ENCODE peak calls at places on chromosomes 5 and 9, in five cellular contexts. One of them, this sample, is unnamed.

GRCh38 chr5:51732304-51732703 is 349.1 kb downstream of the ISL1 start:
- DNase-seq in T-helper 1 cell: no peak
- DNase-seq in stimulated activated CD8-positive, alpha-beta memory T cell treated with anti-CD3 and anti-CD28 coated beads, Interleukin-4, amount 100 ng/mL, for 4 hours: no peak
- DNase-seq in neural progenitor cell: no peak
- DNase-seq in T-helper 2 cell: no peak
- DNase-seq in this sample: no peak

GRCh38 chr9:97740848-97741821 is 44.0 kb upstream of the XPA start:
- DNase-seq in T-helper 1 cell: peak
- DNase-seq in T-helper 2 cell: peak
- DNase-seq in stimulated activated CD8-positive, alpha-beta memory T cell treated with anti-CD3 and anti-CD28 coated beads, Interleukin-4, amount 100 ng/mL, for 4 hours: no peak
- DNase-seq in neural progenitor cell: peak
- DNase-seq in this sample: peak

GRCh38 chr5:139806726-139807646 is 11.4 kb downstream of the PSD2 start:
- DNase-seq in neural progenitor cell: no peak
- DNase-seq in T-helper 2 cell: no peak
- DNase-seq in T-helper 1 cell: no peak
- DNase-seq in stimulated activated CD8-positive, alpha-beta memory T cell treated with anti-CD3 and anti-CD28 coated beads, Interleukin-4, amount 100 ng/mL, for 4 hours: no peak
- DNase-seq in this sample: no peak

GRCh38 chr5:153654444-153654843 is 164.0 kb downstream of the GRIA1 start:
- DNase-seq in T-helper 1 cell: no peak
- DNase-seq in stimulated activated CD8-positive, alpha-beta memory T cell treated with anti-CD3 and anti-CD28 coated beads, Interleukin-4, amount 100 ng/mL, for 4 hours: no peak
- DNase-seq in T-helper 2 cell: no peak
- DNase-seq in neural progenitor cell: no peak
- DNase-seq in this sample: no peak

GRCh38 chr9:89505795-89506385 is 8.0 kb upstream of the SEMA4D start:
- DNase-seq in T-helper 1 cell: no peak
- DNase-seq in neural progenitor cell: peak
- DNase-seq in stimulated activated CD8-positive, alpha-beta memory T cell treated with anti-CD3 and anti-CD28 coated beads, Interleukin-4, amount 100 ng/mL, for 4 hours: no peak
- DNase-seq in T-helper 2 cell: no peak
- DNase-seq in this sample: no peak

GRCh38 chr5:1526151-1526631 is 2.4 kb upstream of the LPCAT1 start:
- DNase-seq in stimulated activated CD8-positive, alpha-beta memory T cell treated with anti-CD3 and anti-CD28 coated beads, Interleukin-4, amount 100 ng/mL, for 4 hours: no peak
- DNase-seq in T-helper 1 cell: no peak
- DNase-seq in T-helper 2 cell: no peak
- DNase-seq in neural progenitor cell: no peak
- DNase-seq in this sample: no peak

GRCh38 chr9:26675055-26675454 is 217.5 kb downstream of the CAAP1 start:
- DNase-seq in stimulated activated CD8-positive, alpha-beta memory T cell treated with anti-CD3 and anti-CD28 coated beads, Interleukin-4, amount 100 ng/mL, for 4 hours: no peak
- DNase-seq in neural progenitor cell: no peak
- DNase-seq in T-helper 1 cell: no peak
- DNase-seq in T-helper 2 cell: no peak
- DNase-seq in this sample: peak

GRCh38 chr9:130539473-130540223 is 39.7 kb upstream of the FUBP3 start:
- DNase-seq in T-helper 1 cell: no peak
- DNase-seq in neural progenitor cell: no peak
- DNase-seq in stimulated activated CD8-positive, alpha-beta memory T cell treated with anti-CD3 and anti-CD28 coated beads, Interleukin-4, amount 100 ng/mL, for 4 hours: no peak
- DNase-seq in T-helper 2 cell: no peak
- DNase-seq in this sample: peak

GRCh38 chr5:96565843-96566242 is 96.3 kb upstream of the CAST start:
- DNase-seq in neural progenitor cell: peak
- DNase-seq in T-helper 1 cell: no peak
- DNase-seq in stimulated activated CD8-positive, alpha-beta memory T cell treated with anti-CD3 and anti-CD28 coated beads, Interleukin-4, amount 100 ng/mL, for 4 hours: no peak
- DNase-seq in T-helper 2 cell: no peak
- DNase-seq in this sample: peak

GRCh38 chr5:141762790-141763368 is 80.8 kb upstream of the ARAP3 start:
- DNase-seq in neural progenitor cell: no peak
- DNase-seq in T-helper 1 cell: no peak
- DNase-seq in stimulated activated CD8-positive, alpha-beta memory T cell treated with anti-CD3 and anti-CD28 coated beads, Interleukin-4, amount 100 ng/mL, for 4 hours: no peak
- DNase-seq in T-helper 2 cell: no peak
- DNase-seq in this sample: no peak

GRCh38 chr5:17398439-17398838 is 99.6 kb upstream of the TAF11L2 start:
- DNase-seq in T-helper 2 cell: no peak
- DNase-seq in neural progenitor cell: no peak
- DNase-seq in stimulated activated CD8-positive, alpha-beta memory T cell treated with anti-CD3 and anti-CD28 coated beads, Interleukin-4, amount 100 ng/mL, for 4 hours: no peak
- DNase-seq in T-helper 1 cell: no peak
- DNase-seq in this sample: peak

GRCh38 chr5:10328323-10328722 is 20.6 kb upstream of the CMBL start:
- DNase-seq in stimulated activated CD8-positive, alpha-beta memory T cell treated with anti-CD3 and anti-CD28 coated beads, Interleukin-4, amount 100 ng/mL, for 4 hours: no peak
- DNase-seq in T-helper 1 cell: no peak
- DNase-seq in T-helper 2 cell: no peak
- DNase-seq in neural progenitor cell: no peak
- DNase-seq in this sample: no peak

GRCh38 chr5:172492097-172492840 is 37.9 kb upstream of the SH3PXD2B start:
- DNase-seq in T-helper 1 cell: no peak
- DNase-seq in T-helper 2 cell: no peak
- DNase-seq in stimulated activated CD8-positive, alpha-beta memory T cell treated with anti-CD3 and anti-CD28 coated beads, Interleukin-4, amount 100 ng/mL, for 4 hours: no peak
- DNase-seq in neural progenitor cell: no peak
- DNase-seq in this sample: no peak

GRCh38 chr5:107376546-107377276 is 294.0 kb downstream of the EFNA5 start:
- DNase-seq in neural progenitor cell: no peak
- DNase-seq in T-helper 1 cell: no peak
- DNase-seq in stimulated activated CD8-positive, alpha-beta memory T cell treated with anti-CD3 and anti-CD28 coated beads, Interleukin-4, amount 100 ng/mL, for 4 hours: no peak
- DNase-seq in T-helper 2 cell: no peak
- DNase-seq in this sample: no peak

GRCh38 chr5:76473676-76474075 is 70.6 kb downstream of the IQGAP2 start:
- DNase-seq in T-helper 1 cell: peak
- DNase-seq in stimulated activated CD8-positive, alpha-beta memory T cell treated with anti-CD3 and anti-CD28 coated beads, Interleukin-4, amount 100 ng/mL, for 4 hours: peak
- DNase-seq in neural progenitor cell: no peak
- DNase-seq in T-helper 2 cell: peak
- DNase-seq in this sample: no peak

GRCh38 chr5:26955161-26955560 is 83.2 kb downstream of the CDH9 start:
- DNase-seq in T-helper 2 cell: no peak
- DNase-seq in stimulated activated CD8-positive, alpha-beta memory T cell treated with anti-CD3 and anti-CD28 coated beads, Interleukin-4, amount 100 ng/mL, for 4 hours: no peak
- DNase-seq in T-helper 1 cell: no peak
- DNase-seq in neural progenitor cell: no peak
- DNase-seq in this sample: no peak

GRCh38 chr5:120818128-120818527 is 354.0 kb downstream of the PRR16 start:
- DNase-seq in T-helper 1 cell: no peak
- DNase-seq in stimulated activated CD8-positive, alpha-beta memory T cell treated with anti-CD3 and anti-CD28 coated beads, Interleukin-4, amount 100 ng/mL, for 4 hours: no peak
- DNase-seq in neural progenitor cell: no peak
- DNase-seq in T-helper 2 cell: no peak
- DNase-seq in this sample: no peak

GRCh38 chr9:107127608-107128007 is 155.5 kb upstream of the RAD23B start:
- DNase-seq in stimulated activated CD8-positive, alpha-beta memory T cell treated with anti-CD3 and anti-CD28 coated beads, Interleukin-4, amount 100 ng/mL, for 4 hours: no peak
- DNase-seq in T-helper 2 cell: no peak
- DNase-seq in neural progenitor cell: no peak
- DNase-seq in T-helper 1 cell: no peak
- DNase-seq in this sample: no peak

GRCh38 chr5:153777681-153778080 is 261.0 kb downstream of the FAM114A2 start:
- DNase-seq in stimulated activated CD8-positive, alpha-beta memory T cell treated with anti-CD3 and anti-CD28 coated beads, Interleukin-4, amount 100 ng/mL, for 4 hours: no peak
- DNase-seq in neural progenitor cell: peak
- DNase-seq in T-helper 2 cell: no peak
- DNase-seq in T-helper 1 cell: no peak
- DNase-seq in this sample: no peak

GRCh38 chr5:159098285-159099048 is 1.2 kb downstream of the EBF1 start:
- DNase-seq in T-helper 2 cell: no peak
- DNase-seq in neural progenitor cell: no peak
- DNase-seq in stimulated activated CD8-positive, alpha-beta memory T cell treated with anti-CD3 and anti-CD28 coated beads, Interleukin-4, amount 100 ng/mL, for 4 hours: no peak
- DNase-seq in T-helper 1 cell: no peak
- DNase-seq in this sample: peak

GRCh38 chr9:4417578-4418325 is 72.5 kb upstream of the SLC1A1 start:
- DNase-seq in T-helper 1 cell: no peak
- DNase-seq in neural progenitor cell: no peak
- DNase-seq in stimulated activated CD8-positive, alpha-beta memory T cell treated with anti-CD3 and anti-CD28 coated beads, Interleukin-4, amount 100 ng/mL, for 4 hours: no peak
- DNase-seq in T-helper 2 cell: no peak
- DNase-seq in this sample: peak

GRCh38 chr5:10306806-10307205 is 896 bp downstream of the CMBL start:
- DNase-seq in T-helper 2 cell: no peak
- DNase-seq in stimulated activated CD8-positive, alpha-beta memory T cell treated with anti-CD3 and anti-CD28 coated beads, Interleukin-4, amount 100 ng/mL, for 4 hours: no peak
- DNase-seq in neural progenitor cell: no peak
- DNase-seq in T-helper 1 cell: no peak
- DNase-seq in this sample: no peak

GRCh38 chr5:165187815-165188214 is 1682.4 kb downstream of the MAT2B start:
- DNase-seq in neural progenitor cell: no peak
- DNase-seq in T-helper 1 cell: no peak
- DNase-seq in T-helper 2 cell: no peak
- DNase-seq in stimulated activated CD8-positive, alpha-beta memory T cell treated with anti-CD3 and anti-CD28 coated beads, Interleukin-4, amount 100 ng/mL, for 4 hours: no peak
- DNase-seq in this sample: no peak

GRCh38 chr5:60410427-60410826 is 289.5 kb downstream of the DEPDC1B start:
- DNase-seq in T-helper 2 cell: no peak
- DNase-seq in neural progenitor cell: no peak
- DNase-seq in T-helper 1 cell: no peak
- DNase-seq in stimulated activated CD8-positive, alpha-beta memory T cell treated with anti-CD3 and anti-CD28 coated beads, Interleukin-4, amount 100 ng/mL, for 4 hours: no peak
- DNase-seq in this sample: no peak

GRCh38 chr5:61087921-61088320 is 74.3 kb downstream of the SMIM15 start:
- DNase-seq in T-helper 1 cell: no peak
- DNase-seq in stimulated activated CD8-positive, alpha-beta memory T cell treated with anti-CD3 and anti-CD28 coated beads, Interleukin-4, amount 100 ng/mL, for 4 hours: no peak
- DNase-seq in neural progenitor cell: no peak
- DNase-seq in T-helper 2 cell: no peak
- DNase-seq in this sample: no peak

GRCh38 chr9:93288891-93289883 is 105.2 kb downstream of the WNK2 start:
- DNase-seq in T-helper 1 cell: no peak
- DNase-seq in T-helper 2 cell: no peak
- DNase-seq in stimulated activated CD8-positive, alpha-beta memory T cell treated with anti-CD3 and anti-CD28 coated beads, Interleukin-4, amount 100 ng/mL, for 4 hours: no peak
- DNase-seq in neural progenitor cell: no peak
- DNase-seq in this sample: peak

GRCh38 chr9:125126019-125126746 is 17.1 kb downstream of the SCAI start:
- DNase-seq in T-helper 2 cell: peak
- DNase-seq in stimulated activated CD8-positive, alpha-beta memory T cell treated with anti-CD3 and anti-CD28 coated beads, Interleukin-4, amount 100 ng/mL, for 4 hours: peak
- DNase-seq in neural progenitor cell: no peak
- DNase-seq in T-helper 1 cell: peak
- DNase-seq in this sample: peak

GRCh38 chr5:133225671-133226152 is 173.9 kb downstream of the HSPA4 start:
- DNase-seq in stimulated activated CD8-positive, alpha-beta memory T cell treated with anti-CD3 and anti-CD28 coated beads, Interleukin-4, amount 100 ng/mL, for 4 hours: no peak
- DNase-seq in T-helper 2 cell: no peak
- DNase-seq in neural progenitor cell: no peak
- DNase-seq in T-helper 1 cell: no peak
- DNase-seq in this sample: peak

GRCh38 chr5:155554500-155554899 is 540.9 kb downstream of the KIF4B start:
- DNase-seq in neural progenitor cell: no peak
- DNase-seq in T-helper 1 cell: no peak
- DNase-seq in stimulated activated CD8-positive, alpha-beta memory T cell treated with anti-CD3 and anti-CD28 coated beads, Interleukin-4, amount 100 ng/mL, for 4 hours: no peak
- DNase-seq in T-helper 2 cell: no peak
- DNase-seq in this sample: no peak

GRCh38 chr5:62268239-62268638 is 37.8 kb upstream of the KIF2A start:
- DNase-seq in neural progenitor cell: no peak
- DNase-seq in T-helper 2 cell: no peak
- DNase-seq in stimulated activated CD8-positive, alpha-beta memory T cell treated with anti-CD3 and anti-CD28 coated beads, Interleukin-4, amount 100 ng/mL, for 4 hours: no peak
- DNase-seq in T-helper 1 cell: no peak
- DNase-seq in this sample: no peak

GRCh38 chr9:68949271-68950000 is 64.5 kb downstream of the PRKACG start:
- DNase-seq in stimulated activated CD8-positive, alpha-beta memory T cell treated with anti-CD3 and anti-CD28 coated beads, Interleukin-4, amount 100 ng/mL, for 4 hours: no peak
- DNase-seq in T-helper 2 cell: no peak
- DNase-seq in T-helper 1 cell: no peak
- DNase-seq in neural progenitor cell: no peak
- DNase-seq in this sample: peak

GRCh38 chr9:123081824-123082223 is 48.4 kb downstream of the GPR21 start:
- DNase-seq in T-helper 2 cell: no peak
- DNase-seq in neural progenitor cell: peak
- DNase-seq in T-helper 1 cell: no peak
- DNase-seq in stimulated activated CD8-positive, alpha-beta memory T cell treated with anti-CD3 and anti-CD28 coated beads, Interleukin-4, amount 100 ng/mL, for 4 hours: no peak
- DNase-seq in this sample: peak

GRCh38 chr5:16886366-16886736 is 49.7 kb downstream of the MYO10 start:
- DNase-seq in stimulated activated CD8-positive, alpha-beta memory T cell treated with anti-CD3 and anti-CD28 coated beads, Interleukin-4, amount 100 ng/mL, for 4 hours: no peak
- DNase-seq in neural progenitor cell: no peak
- DNase-seq in T-helper 1 cell: no peak
- DNase-seq in T-helper 2 cell: no peak
- DNase-seq in this sample: peak

GRCh38 chr9:89362647-89363310 is 44.5 kb downstream of the SECISBP2 start:
- DNase-seq in neural progenitor cell: no peak
- DNase-seq in stimulated activated CD8-positive, alpha-beta memory T cell treated with anti-CD3 and anti-CD28 coated beads, Interleukin-4, amount 100 ng/mL, for 4 hours: no peak
- DNase-seq in T-helper 2 cell: no peak
- DNase-seq in T-helper 1 cell: no peak
- DNase-seq in this sample: no peak